ENCODE peak calls at places on chromosomes 2 and 18, in seven cellular contexts. B is B cell, K is progenitor cell of endocrine pancreas, X is IMR-90, V is NCI-H345, U is cardiac septum, Q is DMS79. H is an unnamed sample.

GRCh38 chr2:212032536-212033219 is 505.9 kb downstream of the ERBB4 start:
- DNase-seq in B (no peak), K (no peak), X (peak; percentile 68), V (no peak), U (no peak), Q (no peak), H (peak; percentile 6)

GRCh38 chr2:204202253-204202652 is 265.7 kb downstream of the ICOS start:
- DNase-seq in B (no peak), K (no peak), X (no peak), V (no peak), U (no peak), Q (no peak), H (no peak)

GRCh38 chr2:185608799-185609198 is 129.8 kb upstream of the FSIP2 start:
- DNase-seq in B (no peak), K (no peak), X (no peak), V (no peak), U (no peak), Q (no peak), H (no peak)

GRCh38 chr18:5937795-5938194 is 42.5 kb upstream of the TMEM200C start:
- DNase-seq in B (no peak), K (no peak), X (no peak), V (no peak), U (no peak), Q (no peak), H (no peak)

GRCh38 chr2:43305006-43305405 is 78.6 kb upstream of the ZFP36L2 start:
- DNase-seq in B (no peak), K (no peak), X (peak; percentile 37), V (no peak), U (no peak), Q (no peak), H (no peak)

GRCh38 chr2:241859017-241859435 is 332 bp upstream of the PDCD1 start:
- DNase-seq in B (no peak), K (no peak), X (no peak), V (no peak), U (no peak), Q (no peak), H (no peak)

GRCh38 chr2:105873721-105874120 is 129.0 kb downstream of the NCK2 start:
- DNase-seq in B (peak; percentile 69), K (no peak), X (peak; percentile 89), V (no peak), U (no peak), Q (no peak), H (no peak)

GRCh38 chr18:44958450-44958849 is 277.8 kb downstream of the SETBP1 start:
- DNase-seq in B (no peak), K (no peak), X (no peak), V (no peak), U (no peak), Q (no peak), H (no peak)

GRCh38 chr2:184598313-184599053 is at the start of gene ZNF804A:
- DNase-seq in B (peak; percentile 77), K (peak; percentile 28), X (peak; percentile 52), V (peak; percentile 73), U (peak; percentile 86), Q (peak; percentile 9), H (peak; percentile 68)

GRCh38 chr2:117470311-117471095 is 344.0 kb upstream of the DDX18 start:
- DNase-seq in B (no peak), K (peak; percentile 21), X (no peak), V (peak; percentile 67), U (no peak), Q (no peak), H (no peak)

GRCh38 chr18:22169011-22169888 is at the start of gene GATA6:
- DNase-seq in B (no peak), K (peak; percentile 77), X (peak; percentile 91), V (peak; percentile 37), U (peak; percentile 94), Q (no peak), H (no peak)

GRCh38 chr2:133652407-133652806 is 84.1 kb upstream of the NCKAP5 start:
- DNase-seq in B (no peak), K (no peak), X (peak; percentile 68), V (no peak), U (no peak), Q (no peak), H (no peak)

GRCh38 chr2:122643725-122644329 is 888.4 kb downstream of the TSN start:
- DNase-seq in B (no peak), K (no peak), X (peak; percentile 1), V (peak; percentile 93), U (no peak), Q (no peak), H (no peak)

H was measured in SIG-M5.